ENCODE peak calls at places on chromosomes 13 and 19, in four cellular contexts. G is activated CD8-positive, alpha-beta T cell treated with anti-CD3 and anti-CD28 coated beads, Interleukin-2, amount 10 ng/mL, durations not matched to agents 7 days and 5 days; T is MM.1S; K is omental fat pad. W is an unnamed sample.

GRCh38 chr19:55223291-55224037 is 5.1 kb downstream of the TMEM86B start:
- DNase-seq in G (no peak), K (no peak), T (no peak), W (no peak)

GRCh38 chr19:41862445-41862986 is 2.5 kb downstream of the RPS19 start:
- DNase-seq in G (peak), T (no peak), K (no peak), W (no peak)

GRCh38 chr13:26785845-26786630 is 25.5 kb upstream of the GPR12 start:
- DNase-seq in T (peak), G (peak), K (no peak), W (peak)

GRCh38 chr13:106680796-106681482 is 113.0 kb upstream of the ARGLU1 start:
- DNase-seq in K (no peak), G (no peak), T (no peak), W (peak)

GRCh38 chr19:35000647-35001501 is 751 bp downstream of the GRAMD1A start:
- DNase-seq in T (peak), K (no peak), G (peak), W (peak)

GRCh38 chr13:41008349-41008980 is 10.7 kb downstream of the ELF1 start:
- DNase-seq in T (no peak), K (no peak), G (no peak), W (no peak)

GRCh38 chr19:48926909-48927308 is 6.6 kb upstream of the DHDH start:
- DNase-seq in K (no peak), G (no peak), T (no peak), W (no peak)

GRCh38 chr19:15422311-15423075 is 3.7 kb upstream of the AKAP8L start:
- DNase-seq in K (no peak), G (no peak), T (no peak), W (no peak)

GRCh38 chr13:61685683-61686013 is 270.0 kb upstream of the PCDH20 start:
- DNase-seq in G (no peak), K (no peak), T (no peak), W (peak)

GRCh38 chr19:33432408-33433170 is 59.1 kb downstream of the CEBPG start:
- DNase-seq in G (no peak), K (no peak), T (no peak), W (no peak)

GRCh38 chr19:35142531-35143230 is 374 bp upstream of the FXYD7 start:
- DNase-seq in T (peak), G (peak), K (no peak), W (peak)

GRCh38 chr13:112626124-112626523 is 38.2 kb upstream of the TUBGCP3 start:
- DNase-seq in K (no peak), T (no peak), G (no peak), W (no peak)

GRCh38 chr19:53868091-53868891 is 608 bp downstream of the MYADM start:
- DNase-seq in T (no peak), G (peak), K (no peak), W (peak)

W was measured in WTC11.